ENCODE peak calls at places on chromosomes 11 and 22, in eight cellular contexts. X, B, F, S, T, L, O and N are unnamed samples.

GRCh38 chr11:120810251-120810650 is 213.7 kb upstream of the TBCEL start:
- DNase-seq in X (no peak), B (no peak), F (no peak), S (no peak), T (no peak), L (no peak), O (no peak), N (no peak)

GRCh38 chr11:79520086-79520485 is 79.3 kb upstream of the TENM4 start:
- DNase-seq in X (peak), B (no peak), F (no peak), S (no peak), T (no peak), L (no peak), O (no peak), N (no peak)

GRCh38 chr11:74636633-74637184 is 44.3 kb downstream of the POLD3 start:
- DNase-seq in X (no peak), B (no peak), F (no peak), S (no peak), T (no peak), L (no peak), O (peak), N (no peak)

GRCh38 chr11:28048812-28049211 is 59.1 kb downstream of the KIF18A start:
- DNase-seq in X (no peak), B (no peak), F (no peak), S (no peak), T (no peak), L (no peak), O (no peak), N (no peak)

GRCh38 chr22:22673628-22674027 is 29.2 kb downstream of the GGTLC2 start:
- DNase-seq in X (no peak), B (no peak), F (no peak), S (no peak), T (no peak), L (no peak), O (no peak), N (no peak)

GRCh38 chr22:42269407-42270177 is 861 bp downstream of the TCF20 start:
- DNase-seq in X (peak), B (peak), F (peak), S (peak), T (peak), L (peak), O (no peak), N (peak)

GRCh38 chr11:114820621-114821020 is 142.3 kb downstream of the NXPE2 start:
- DNase-seq in X (no peak), B (no peak), F (no peak), S (no peak), T (no peak), L (no peak), O (no peak), N (no peak)

GRCh38 chr22:46381142-46381541 is 45.6 kb downstream of the TRMU start:
- DNase-seq in X (peak), B (no peak), F (no peak), S (no peak), T (no peak), L (no peak), O (no peak), N (no peak)

GRCh38 chr11:1150769-1151365 is 6.9 kb upstream of the MUC5AC start:
- DNase-seq in X (no peak), B (peak), F (no peak), S (no peak), T (no peak), L (no peak), O (no peak), N (no peak)

GRCh38 chr11:32893947-32894827 is 1.6 kb downstream of the QSER1 start:
- DNase-seq in X (peak), B (peak), F (no peak), S (peak), T (no peak), L (peak), O (peak), N (no peak)

GRCh38 chr11:15150507-15150906 is 35.8 kb downstream of the INSC start:
- DNase-seq in X (peak), B (no peak), F (no peak), S (no peak), T (no peak), L (no peak), O (no peak), N (no peak)

GRCh38 chr11:103594283-103594682 is 442.2 kb upstream of the DDI1 start:
- DNase-seq in X (no peak), B (no peak), F (no peak), S (no peak), T (no peak), L (no peak), O (no peak), N (no peak)

GRCh38 chr22:19477321-19478085 is 1.5 kb downstream of the UFD1 start:
- DNase-seq in X (no peak), B (no peak), F (no peak), S (no peak), T (no peak), L (no peak), O (no peak), N (no peak)

GRCh38 chr11:70170596-70171210 is 32.4 kb upstream of the FADD start:
- DNase-seq in X (no peak), B (no peak), F (no peak), S (no peak), T (no peak), L (no peak), O (no peak), N (no peak)

GRCh38 chr22:28030442-28030841 is 111.4 kb upstream of the PITPNB start:
- DNase-seq in X (no peak), B (no peak), F (no peak), S (no peak), T (no peak), L (no peak), O (no peak), N (no peak)

GRCh38 chr11:65852508-65853248 is 5.3 kb downstream of the CFL1 start:
- DNase-seq in X (peak), B (peak), F (no peak), S (peak), T (no peak), L (no peak), O (no peak), N (no peak)